ENCODE peak calls at places on chromosomes 16 and 17, in four cellular contexts. P is amygdala, W is fibroblast of the conjunctiva, R is foreskin keratinocyte. G is an unnamed sample.

GRCh38 chr17:78661092-78661770 is 84.0 kb upstream of the DNAH17 start:
- DNase-seq in W (no peak), R (peak), P (no peak), G (no peak)

GRCh38 chr17:49814781-49815496 is 26.5 kb downstream of the KAT7 start:
- DNase-seq in P (no peak), W (no peak), R (no peak), G (no peak)

GRCh38 chr16:82776466-82777146 is 149.8 kb downstream of the CDH13 start:
- DNase-seq in P (no peak), W (no peak), R (no peak), G (no peak)

GRCh38 chr16:67884-68789 is 4.3 kb downstream of the RHBDF1 start:
- DNase-seq in W (no peak), R (no peak), P (no peak), G (no peak)

GRCh38 chr16:66420396-66420795 is 6.7 kb upstream of the BEAN1 start:
- DNase-seq in W (no peak), P (no peak), R (no peak), G (no peak)

GRCh38 chr16:21565816-21566669 is 33.3 kb upstream of the METTL9 start:
- DNase-seq in W (no peak), R (no peak), P (no peak), G (no peak)

GRCh38 chr17:12667299-12667958 is 1.7 kb downstream of the MYOCD start:
- DNase-seq in R (peak), W (peak), P (no peak), G (no peak)

GRCh38 chr17:28944862-28945741 is 6.2 kb downstream of the PHF12 start:
- DNase-seq in W (no peak), R (no peak), P (no peak), G (no peak)

GRCh38 chr17:46003907-46004748 is 5.1 kb downstream of the STH start:
- DNase-seq in R (no peak), W (no peak), P (peak), G (peak)

GRCh38 chr17:71985111-71986039 is 135.4 kb upstream of the SOX9 start:
- DNase-seq in W (no peak), P (no peak), R (peak), G (no peak)

GRCh38 chr17:31248986-31249385 is 48.1 kb downstream of the OMG start:
- DNase-seq in R (peak), W (no peak), P (no peak), G (no peak)

G was measured in head of caudate nucleus.